ENCODE peak calls at places on chromosomes 1 and 21, in five cellular contexts. R, H, Z, M and F are unnamed samples.

GRCh38 chr21:16419188-16419874 is 689.5 kb downstream of the USP25 start:
- DNase-seq in R (no peak), H (no peak), Z (no peak), M (peak; percentile 47), F (no peak)

GRCh38 chr21:37374026-37374425 is 7.5 kb downstream of the DYRK1A start:
- DNase-seq in R (no peak), H (no peak), Z (no peak), M (no peak), F (no peak)

GRCh38 chr21:32131960-32132359 is 146.9 kb downstream of the MIS18A start:
- DNase-seq in R (no peak), H (no peak), Z (no peak), M (no peak), F (no peak)

GRCh38 chr1:69475021-69475420 is 92.7 kb upstream of the LRRC7 start:
- DNase-seq in R (no peak), H (no peak), Z (no peak), M (no peak), F (no peak)

GRCh38 chr1:151606384-151606783 is 5.5 kb upstream of the SNX27 start:
- DNase-seq in R (no peak), H (no peak), Z (peak; percentile 65), M (no peak), F (no peak)

GRCh38 chr1:214637722-214638473 is 34.9 kb downstream of the CENPF start:
- DNase-seq in R (peak; percentile 14), H (peak; percentile 44), Z (peak; percentile 42), M (no peak), F (no peak)

GRCh38 chr1:8510041-8510823 is 192.3 kb downstream of the SLC45A1 start:
- DNase-seq in R (peak; percentile 33), H (peak; percentile 63), Z (no peak), M (no peak), F (peak; percentile 32)

GRCh38 chr21:31098576-31099005 is 60.3 kb upstream of the KRTAP19-8 start:
- DNase-seq in R (peak; percentile 77), H (peak; percentile 77), Z (peak; percentile 62), M (peak; percentile 8), F (peak; percentile 60)

GRCh38 chr1:91609571-91609970 is 108.9 kb downstream of the CDC7 start:
- DNase-seq in R (no peak), H (no peak), Z (no peak), M (no peak), F (no peak)

GRCh38 chr1:231000639-231001038 is 21.7 kb downstream of the ARV1 start:
- DNase-seq in R (no peak), H (no peak), Z (no peak), M (no peak), F (no peak)

GRCh38 chr1:178969226-178969987 is 56.3 kb upstream of the FAM20B start:
- DNase-seq in R (no peak), H (no peak), Z (no peak), M (no peak), F (no peak)

GRCh38 chr1:223258751-223259177 is 105.2 kb downstream of the SUSD4 start:
- DNase-seq in R (no peak), H (no peak), Z (peak; percentile 66), M (no peak), F (no peak)

GRCh38 chr1:217554849-217555248 is 76.0 kb downstream of the GPATCH2 start:
- DNase-seq in R (no peak), H (no peak), Z (no peak), M (no peak), F (no peak)

GRCh38 chr1:94986783-94987182 is 59.9 kb upstream of the CNN3 start:
- DNase-seq in R (no peak), H (no peak), Z (no peak), M (no peak), F (no peak)

GRCh38 chr1:36934061-36934460 is 100.3 kb downstream of the GRIK3 start:
- DNase-seq in R (no peak), H (no peak), Z (no peak), M (no peak), F (no peak)

GRCh38 chr1:21072721-21073120 is 104.0 kb downstream of the EIF4G3 start:
- DNase-seq in R (no peak), H (no peak), Z (no peak), M (no peak), F (no peak)

GRCh38 chr1:24418898-24419628 is 3.5 kb downstream of the NIPAL3 start:
- DNase-seq in R (peak; percentile 21), H (peak; percentile 25), Z (no peak), M (no peak), F (no peak)

GRCh38 chr1:172588296-172589291 is 55.6 kb downstream of the SUCO start:
- DNase-seq in R (no peak), H (no peak), Z (peak; percentile 69), M (no peak), F (no peak)

GRCh38 chr1:157030728-157031127 is 14.8 kb downstream of the ARHGEF11 start:
- DNase-seq in R (no peak), H (no peak), Z (no peak), M (no peak), F (no peak)

GRCh38 chr1:227913446-227913968 is 34.2 kb downstream of the WNT9A start:
- DNase-seq in R (no peak), H (no peak), Z (no peak), M (no peak), F (no peak)